ENCODE peak calls at places on chromosomes 4 and X, in six cellular contexts. I, Z, C, W, O and S are unnamed samples.

GRCh38 chr4:108483077-108483476 is 137.3 kb upstream of the RPL34 start:
- DNase-seq in I (no peak), Z (no peak), C (no peak), W (peak), O (no peak), S (no peak)

GRCh38 chr4:148344382-148344781 is 97.8 kb downstream of the NR3C2 start:
- DNase-seq in I (no peak), Z (no peak), C (no peak), W (no peak), O (no peak), S (no peak)

GRCh38 chr4:37976513-37976912 is 16.3 kb downstream of the PTTG2 start:
- DNase-seq in I (no peak), Z (peak), C (no peak), W (peak), O (no peak), S (no peak)

GRCh38 chr4:7199129-7199725 is 6.9 kb downstream of the SORCS2 start:
- DNase-seq in I (no peak), Z (no peak), C (no peak), W (no peak), O (peak), S (no peak)

GRCh38 chrX:82748901-82749505 is 759.1 kb upstream of the POU3F4 start:
- DNase-seq in I (no peak), Z (no peak), C (no peak), W (peak), O (no peak), S (no peak)

GRCh38 chr4:55723403-55723802 is 87.3 kb upstream of the NMU start:
- DNase-seq in I (no peak), Z (no peak), C (no peak), W (no peak), O (no peak), S (no peak)

GRCh38 chr4:17030543-17030942 is 132.1 kb upstream of the LDB2 start:
- DNase-seq in I (no peak), Z (peak), C (no peak), W (peak), O (no peak), S (no peak)

GRCh38 chr4:98512918-98513317 is 145.5 kb downstream of the TSPAN5 start:
- DNase-seq in I (no peak), Z (no peak), C (no peak), W (no peak), O (no peak), S (no peak)

GRCh38 chr4:25792200-25792791 is 70.5 kb downstream of the SEL1L3 start:
- DNase-seq in I (no peak), Z (no peak), C (peak), W (no peak), O (no peak), S (no peak)